ENCODE peak calls at places on chromosomes 2 and 18, in four cellular contexts. D, O, C and X are unnamed samples.

GRCh38 chr2:23269747-23270146 is 115.2 kb upstream of the KLHL29 start:
- DNase-seq in C (no peak), D (no peak), O (no peak), X (no peak)

GRCh38 chr2:48413676-48414075 is 116.3 kb upstream of the STON1 start:
- DNase-seq in O (no peak), D (no peak), C (no peak), X (no peak)

GRCh38 chr2:25744055-25744454 is 70.7 kb upstream of the DTNB start:
- DNase-seq in C (no peak), D (no peak), O (no peak), X (no peak)

GRCh38 chr2:234952270-234953115 is 676 bp downstream of the SH3BP4 start:
- DNase-seq in C (no peak), D (no peak), O (no peak), X (no peak)

GRCh38 chr2:204152616-204153015 is 216.1 kb downstream of the ICOS start:
- DNase-seq in C (no peak), O (no peak), D (no peak), X (peak; percentile 7)

GRCh38 chr18:8435376-8435775 is 173.9 kb upstream of the RAB12 start:
- DNase-seq in O (no peak), C (no peak), D (no peak), X (no peak)

GRCh38 chr2:221514305-221515040 is 57.6 kb downstream of the EPHA4 start:
- DNase-seq in D (no peak), O (no peak), C (no peak), X (no peak)

GRCh38 chr2:128315829-128316776 is 2.6 kb downstream of the HS6ST1 start:
- DNase-seq in O (no peak), C (peak; percentile 76), D (no peak), X (peak; percentile 70)

GRCh38 chr18:12295389-12296086 is 12.5 kb upstream of the TUBB6 start:
- DNase-seq in D (no peak), C (peak; percentile 28), O (no peak), X (peak; percentile 45)

GRCh38 chr2:186569906-186570305 is 19.9 kb upstream of the ITGAV start:
- DNase-seq in C (no peak), O (no peak), D (no peak), X (no peak)

GRCh38 chr2:64482765-64483504 is 29.0 kb downstream of the LGALSL start:
- DNase-seq in O (no peak), C (no peak), D (peak; percentile 75), X (peak; percentile 27)

GRCh38 chr2:102368461-102369109 is 13.0 kb downstream of the IL18R1 start:
- DNase-seq in D (no peak), C (no peak), O (no peak), X (no peak)

GRCh38 chr2:110784047-110784631 is 51.8 kb downstream of the ACOXL start:
- DNase-seq in D (no peak), C (no peak), O (no peak), X (no peak)

GRCh38 chr2:163471947-163472346 is 263.9 kb downstream of the FIGN start:
- DNase-seq in O (peak; percentile 13), C (peak; percentile 3), D (peak; percentile 19), X (peak; percentile 32)

GRCh38 chr18:35005963-35006577 is 35.1 kb upstream of the MAPRE2 start:
- DNase-seq in D (peak; percentile 52), O (peak; percentile 63), C (peak; percentile 70), X (peak; percentile 72)

GRCh38 chr2:163859951-163860350 is 124.1 kb upstream of the FIGN start:
- DNase-seq in C (peak; percentile 0), D (no peak), O (no peak), X (no peak)

GRCh38 chr2:28322887-28323483 is 69.7 kb upstream of the FOSL2 start:
- DNase-seq in D (no peak), C (peak; percentile 79), O (peak; percentile 71), X (peak; percentile 30)

GRCh38 chr2:177289824-177290632 is 25.5 kb upstream of the NFE2L2 start:
- DNase-seq in O (no peak), C (no peak), D (no peak), X (no peak)

GRCh38 chr18:33866386-33866785 is 288.4 kb downstream of the ASXL3 start:
- DNase-seq in O (no peak), D (no peak), C (no peak), X (no peak)

GRCh38 chr18:33863912-33864311 is 285.9 kb downstream of the ASXL3 start:
- DNase-seq in C (no peak), O (no peak), D (no peak), X (no peak)
- H3K4me3 ChIP-seq in C (no peak overlapping the region), O (no peak overlapping the region), D (no peak overlapping the region), X (no peak overlapping the region)

GRCh38 chr2:189702071-189702470 is 27.6 kb downstream of the ANKAR start:
- DNase-seq in C (no peak), O (no peak), D (no peak), X (no peak)

GRCh38 chr2:189696223-189696622 is 21.8 kb downstream of the ANKAR start:
- DNase-seq in C (no peak), O (no peak), D (no peak), X (no peak)

GRCh38 chr2:189700681-189701080 is 26.2 kb downstream of the ANKAR start:
- DNase-seq in O (no peak), D (no peak), C (no peak), X (no peak)

GRCh38 chr2:189698020-189698887 is 23.8 kb downstream of the ANKAR start:
- DNase-seq in C (peak; percentile 48), O (peak; percentile 29), D (peak; percentile 19), X (peak; percentile 56)
- TF ChIP-seq CTCF in C (peak; percentile 53), O (peak; percentile 41), D (peak; percentile 48), X (peak; percentile 63)

GRCh38 chr2:17115042-17115441 is 403.2 kb downstream of the RAD51AP2 start:
- DNase-seq in C (no peak), D (no peak), O (no peak), X (no peak)
- H3K4me3 ChIP-seq in C (no peak overlapping the region), D (no peak overlapping the region), O (no peak overlapping the region), X (no peak overlapping the region)

GRCh38 chr2:224749136-224749535 is 33.0 kb upstream of the CCDC195 start:
- DNase-seq in C (no peak), O (no peak), D (no peak), X (no peak)
- TF ChIP-seq CTCF in C (no peak), O (peak; percentile 28), D (peak; percentile 7), X (peak; percentile 35)

GRCh38 chr2:12722445-12723316 is 5.9 kb downstream of the TRIB2 start:
- DNase-seq in D (no peak), O (no peak), C (no peak), X (no peak)
- H3K4me3 ChIP-seq in D (no peak overlapping the region), O (peak overlapping the region; percentile 72), C (no peak overlapping the region), X (no peak overlapping the region)

GRCh38 chr18:64115906-64116305 is 33.0 kb downstream of the LINC00305 start:
- DNase-seq in O (no peak), C (no peak), D (no peak), X (no peak)

GRCh38 chr18:64116806-64117205 is 32.1 kb downstream of the LINC00305 start:
- DNase-seq in D (no peak), C (no peak), O (peak; percentile 61), X (no peak)

DNA sequence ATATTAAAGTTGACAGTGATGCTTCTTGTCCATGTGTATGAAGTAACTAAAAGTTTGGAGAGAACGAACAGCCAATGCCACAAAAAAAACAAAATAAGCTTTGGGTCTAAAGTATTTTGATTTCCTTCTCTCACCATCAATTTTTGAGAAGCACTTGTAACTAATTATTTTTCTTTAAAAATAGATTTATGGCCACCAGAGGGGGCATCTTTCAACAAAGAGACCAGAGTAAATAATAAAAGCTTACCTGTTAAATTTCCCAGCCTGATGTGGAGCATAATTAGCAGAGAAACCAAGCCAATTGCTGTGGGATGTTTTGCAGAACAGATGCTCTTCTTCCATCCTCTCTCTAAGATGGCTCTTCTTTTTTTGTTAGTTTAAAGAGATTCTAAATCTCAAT is 29.0 kb downstream of the LINC00305 start:
- DNase-seq in D (no peak), C (no peak), O (peak; percentile 11), X (no peak)
- TF ChIP-seq CTCF in D (no peak), C (no peak), O (peak; percentile 15), X (no peak)

DNA sequence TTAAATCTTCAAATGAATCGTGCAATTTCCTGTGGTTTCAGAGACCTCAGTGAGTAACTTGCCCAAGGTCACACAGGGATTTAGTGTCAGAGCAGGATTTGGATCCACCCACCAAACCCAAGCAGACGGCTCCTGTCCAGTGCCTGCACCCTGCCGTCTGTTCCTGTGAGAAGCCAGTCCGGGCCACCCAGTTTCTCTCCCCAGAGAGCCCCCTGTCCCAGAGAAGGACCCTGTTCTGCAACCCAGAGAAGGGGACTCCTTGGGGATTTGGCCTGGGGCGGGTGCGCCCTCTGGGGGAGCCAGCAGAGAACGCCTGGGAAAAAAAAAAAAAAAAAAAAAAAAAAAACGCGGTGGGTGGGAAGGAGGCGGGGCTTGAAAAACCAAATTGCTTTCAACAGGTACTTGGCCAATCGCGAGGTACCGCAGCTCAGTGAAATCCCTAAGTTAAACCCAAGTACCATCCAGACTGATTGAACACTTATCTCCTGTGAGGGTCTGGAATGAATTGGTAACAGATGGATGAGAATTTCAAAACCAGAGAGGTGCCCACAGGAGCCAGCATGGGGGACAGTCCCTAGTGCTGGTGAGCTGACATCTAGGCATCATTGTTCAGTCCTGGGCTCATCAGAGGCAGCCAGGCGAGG is 30.9 kb upstream of the REEP1 start:
- DNase-seq in C (peak; percentile 39), D (peak; percentile 20), O (no peak), X (peak; percentile 31)
- H3K4me3 ChIP-seq in C (no peak overlapping the region), D (no peak overlapping the region), O (no peak overlapping the region), X (no peak overlapping the region)

GRCh38 chr2:240732184-240732583 is 40.5 kb downstream of the AQP12A start:
- DNase-seq in O (no peak), D (no peak), C (no peak), X (no peak)

GRCh38 chr2:240735476-240735875 is 43.8 kb downstream of the AQP12A start:
- DNase-seq in O (no peak), C (no peak), D (no peak), X (no peak)

GRCh38 chr2:240734756-240735155 is 43.1 kb downstream of the AQP12A start:
- DNase-seq in O (no peak), C (no peak), D (no peak), X (no peak)

GRCh38 chr2:240732911-240733622 is 41.4 kb downstream of the AQP12A start:
- DNase-seq in C (no peak), O (no peak), D (no peak), X (no peak)

GRCh38 chr2:240733803-240734495 is 42.3 kb downstream of the AQP12A start:
- DNase-seq in D (no peak), O (no peak), C (no peak), X (no peak)
- TF ChIP-seq CTCF in D (no peak), O (peak; percentile 12), C (no peak), X (no peak)